ENCODE peak calls at places on chromosomes 1 and 21, in eight cellular contexts. W is IMR-90, G is lung, S is GM20000, B is A549, M is uterus, V is heart left ventricle, H is lower leg skin. X is an unnamed sample.

GRCh38 chr1:162077900-162078299 is 8.4 kb downstream of the NOS1AP start:
- DNase-seq in W (no peak), G (no peak), S (no peak), B (no peak), M (no peak), V (no peak), H (no peak), X (no peak)

GRCh38 chr1:235853653-235854052 is 13.1 kb downstream of the LYST start:
- DNase-seq in W (no peak), G (no peak), S (no peak), B (no peak), M (no peak), V (no peak), H (no peak), X (no peak)

GRCh38 chr1:165930961-165931360 is 103.5 kb downstream of the UCK2 start:
- DNase-seq in W (no peak), G (no peak), S (no peak), B (no peak), M (no peak), V (no peak), H (peak), X (no peak)

GRCh38 chr1:41500781-41501518 is 16.5 kb upstream of the EDN2 start:
- DNase-seq in W (no peak), G (no peak), S (no peak), B (no peak), M (no peak), V (no peak), H (no peak), X (no peak)

GRCh38 chr1:172460901-172461315 is 17.0 kb upstream of the PIGC start:
- DNase-seq in W (no peak), G (no peak), S (no peak), B (peak), M (no peak), V (no peak), H (no peak), X (no peak)

GRCh38 chr1:12275370-12275769 is 45.5 kb downstream of the VPS13D start:
- DNase-seq in W (no peak), G (no peak), S (peak), B (peak), M (no peak), V (no peak), H (no peak), X (peak)

GRCh38 chr1:228852511-228853088 is 117.3 kb downstream of the RHOU start:
- DNase-seq in W (no peak), G (no peak), S (no peak), B (no peak), M (no peak), V (no peak), H (peak), X (no peak)

GRCh38 chr1:221350091-221350490 is 391.8 kb downstream of the DUSP10 start:
- DNase-seq in W (no peak), G (no peak), S (no peak), B (no peak), M (no peak), V (no peak), H (no peak), X (no peak)

GRCh38 chr1:228979325-228979699 is 244.0 kb downstream of the RHOU start:
- DNase-seq in W (no peak), G (no peak), S (no peak), B (no peak), M (no peak), V (no peak), H (peak), X (no peak)

GRCh38 chr1:25576459-25577150 is 33.2 kb downstream of the LDLRAP1 start:
- DNase-seq in W (no peak), G (no peak), S (no peak), B (no peak), M (no peak), V (no peak), H (no peak), X (no peak)

GRCh38 chr1:156236164-156236563 is 5.8 kb upstream of the BGLAP start:
- DNase-seq in W (no peak), G (no peak), S (no peak), B (no peak), M (no peak), V (no peak), H (no peak), X (no peak)

GRCh38 chr1:32703479-32704291 is 1.1 kb upstream of the SYNC start:
- DNase-seq in W (peak), G (no peak), S (peak), B (peak), M (peak), V (peak), H (no peak), X (no peak)

GRCh38 chr1:231970684-231971083 is 344.1 kb downstream of the DISC1 start:
- DNase-seq in W (no peak), G (peak), S (no peak), B (no peak), M (no peak), V (no peak), H (no peak), X (no peak)

GRCh38 chr1:233386336-233386735 is 58.8 kb downstream of the MAP3K21 start:
- DNase-seq in W (no peak), G (no peak), S (no peak), B (no peak), M (no peak), V (no peak), H (no peak), X (no peak)

GRCh38 chr1:23845163-23845562 is 19.9 kb upstream of the HMGCL start:
- DNase-seq in W (no peak), G (no peak), S (no peak), B (no peak), M (no peak), V (no peak), H (peak), X (no peak)

GRCh38 chr1:165397945-165398344 is 41.4 kb upstream of the LMX1A start:
- DNase-seq in W (peak), G (peak), S (no peak), B (no peak), M (no peak), V (peak), H (no peak), X (no peak)

GRCh38 chr1:156707486-156708244 is 2.3 kb upstream of the CRABP2 start:
- DNase-seq in W (peak), G (no peak), S (no peak), B (no peak), M (peak), V (no peak), H (no peak), X (no peak)

GRCh38 chr1:205590777-205591513 is 40.9 kb downstream of the ELK4 start:
- DNase-seq in W (no peak), G (no peak), S (no peak), B (no peak), M (no peak), V (no peak), H (peak), X (no peak)

GRCh38 chr1:246971322-246971721 is 36.5 kb downstream of the ZNF695 start:
- DNase-seq in W (peak), G (no peak), S (no peak), B (peak), M (peak), V (peak), H (peak), X (no peak)

GRCh38 chr1:180154325-180155201 is at the start of gene QSOX1:
- DNase-seq in W (peak), G (peak), S (peak), B (peak), M (peak), V (peak), H (peak), X (peak)

GRCh38 chr1:174230399-174230798 is 71.1 kb downstream of the RABGAP1L start:
- DNase-seq in W (peak), G (no peak), S (no peak), B (no peak), M (no peak), V (no peak), H (no peak), X (no peak)

GRCh38 chr21:40706806-40707205 is 140.2 kb downstream of the DSCAM start:
- DNase-seq in W (no peak), G (no peak), S (no peak), B (no peak), M (no peak), V (no peak), H (no peak), X (no peak)

GRCh38 chr1:100440075-100440809 is 87.9 kb downstream of the CDC14A start:
- DNase-seq in W (no peak), G (no peak), S (peak), B (no peak), M (no peak), V (peak), H (no peak), X (no peak)

GRCh38 chr1:180225403-180225802 is 4.7 kb upstream of the LHX4 start:
- DNase-seq in W (no peak), G (no peak), S (no peak), B (no peak), M (no peak), V (no peak), H (peak), X (no peak)

GRCh38 chr1:234000557-234001081 is 96.1 kb downstream of the SLC35F3 start:
- DNase-seq in W (no peak), G (no peak), S (no peak), B (no peak), M (no peak), V (no peak), H (no peak), X (no peak)

GRCh38 chr1:57848406-57848805 is 424.5 kb upstream of the DAB1 start:
- DNase-seq in W (no peak), G (no peak), S (no peak), B (no peak), M (no peak), V (no peak), H (no peak), X (no peak)

GRCh38 chr1:2428490-2428889 is 16.1 kb upstream of the PEX10 start:
- DNase-seq in W (no peak), G (no peak), S (no peak), B (no peak), M (no peak), V (no peak), H (no peak), X (no peak)

GRCh38 chr21:46056450-46056903 is 41.4 kb upstream of the COL6A2 start:
- DNase-seq in W (peak), G (peak), S (no peak), B (no peak), M (peak), V (peak), H (peak), X (no peak)

DNA sequence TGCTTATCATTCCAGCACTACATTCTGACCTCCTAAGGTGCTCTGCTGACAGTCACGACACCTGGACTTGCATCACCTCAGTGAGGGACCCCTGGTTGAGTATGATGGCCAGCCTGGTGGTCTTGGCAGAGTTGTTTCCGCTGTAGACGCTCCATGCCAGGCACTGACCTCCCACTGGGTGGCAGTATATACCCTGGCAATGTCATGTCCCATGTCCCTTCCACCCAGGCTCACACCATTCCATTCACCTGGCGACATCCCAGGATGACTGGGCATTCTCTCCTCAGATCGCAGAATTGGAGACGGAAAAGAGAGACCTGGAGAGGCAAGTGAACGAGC is 5.0 kb downstream of the DNALI1 start:
- DNase-seq in W (peak), G (no peak), S (peak), B (peak), M (peak), V (no peak), H (peak), X (no peak)
- TF ChIP-seq CTCF in W (peak), G (no peak), S (peak), B (peak), M (peak), V (peak), H (no peak), X (peak)

GRCh38 chr1:215677112-215677511 is 110.0 kb downstream of the KCTD3 start:
- DNase-seq in W (no peak), G (no peak), S (no peak), B (no peak), M (no peak), V (no peak), H (no peak), X (no peak)
- TF ChIP-seq CTCF in W (no peak), G (no peak), S (no peak), B (no peak), M (no peak), V (no peak), H (no peak), X (no peak)

GRCh38 chr1:16088996-16089395 is 15.5 kb upstream of the FAM131C start:
- DNase-seq in W (peak), G (no peak), S (no peak), B (no peak), M (no peak), V (no peak), H (no peak), X (no peak)
- TF ChIP-seq CTCF in W (no peak), G (no peak), S (no peak), B (no peak), M (no peak), V (no peak), H (no peak), X (no peak)

DNA sequence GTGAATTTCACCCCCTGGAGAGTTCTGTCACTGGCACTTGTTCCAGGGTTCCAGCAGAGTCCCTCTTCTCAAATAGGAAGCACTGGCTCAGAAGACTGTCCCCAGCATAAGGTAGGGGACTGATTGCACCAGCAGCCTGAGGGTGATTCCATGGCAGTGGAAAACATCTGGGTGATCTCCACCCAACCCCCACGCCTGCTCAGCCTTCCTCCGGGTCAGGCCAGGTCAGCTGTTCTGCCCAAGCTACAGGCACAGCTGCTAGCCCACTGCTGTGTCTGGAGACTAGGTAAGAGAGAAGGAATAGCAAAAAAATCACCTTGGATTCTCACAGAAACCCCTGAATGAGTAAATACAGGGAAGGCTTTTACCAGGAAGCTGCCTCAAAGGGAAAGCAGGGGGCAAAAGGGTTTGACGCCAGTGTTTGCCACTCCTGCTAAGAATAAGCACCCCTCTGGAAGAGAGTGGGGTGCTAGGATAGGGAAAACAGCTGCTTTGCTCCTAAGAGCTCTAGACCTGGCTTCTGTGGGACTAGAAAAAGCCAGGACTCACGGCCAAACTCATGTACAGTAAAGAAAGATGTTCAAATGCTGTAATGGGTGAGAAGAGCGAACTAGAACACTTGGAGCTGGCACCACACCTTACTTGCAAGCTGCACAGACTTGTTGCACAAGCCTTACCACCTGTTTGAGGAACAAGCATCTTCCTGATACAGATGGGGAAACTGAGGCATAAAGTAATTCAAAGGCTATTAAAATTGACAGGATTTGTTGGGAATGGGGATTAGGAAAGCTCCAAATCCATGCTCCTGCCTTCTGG is 1.0 kb upstream of the DENND2D start:
- DNase-seq in W (no peak), G (no peak), S (no peak), B (no peak), M (no peak), V (no peak), H (no peak), X (no peak)
- TF ChIP-seq CTCF in W (no peak), G (no peak), S (no peak), B (no peak), M (no peak), V (no peak), H (no peak), X (no peak)

GRCh38 chr1:114959423-114959822 is 70.2 kb upstream of the TSHB start:
- DNase-seq in W (no peak), G (no peak), S (no peak), B (no peak), M (no peak), V (no peak), H (no peak), X (no peak)

DNA sequence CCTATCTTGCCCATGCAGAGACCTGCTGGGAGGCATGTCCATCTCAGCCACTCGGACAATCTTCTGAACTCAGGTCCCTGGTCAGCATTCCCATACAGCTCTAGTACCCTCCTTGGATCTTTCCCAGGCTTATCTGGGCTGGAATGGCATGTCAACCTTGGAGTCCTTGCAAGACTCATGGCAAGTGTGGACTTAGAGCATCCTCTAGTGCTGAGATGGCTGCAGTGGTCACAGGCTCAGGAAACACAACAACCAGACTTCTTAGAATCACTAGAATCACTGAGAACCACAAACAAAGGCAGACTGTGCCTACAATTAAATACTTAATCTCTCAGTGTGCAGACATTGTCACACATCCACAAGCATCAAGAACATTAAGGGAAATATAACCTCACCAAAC is 73.1 kb upstream of the TSHB start:
- DNase-seq in W (no peak), G (no peak), S (no peak), B (peak), M (no peak), V (no peak), H (no peak), X (no peak)
- TF ChIP-seq CTCF in W (peak), G (no peak), S (peak), B (no peak), M (no peak), V (no peak), H (no peak), X (peak)

GRCh38 chr1:114224196-114224907 is 70.7 kb upstream of the SYT6 start:
- DNase-seq in W (no peak), G (no peak), S (no peak), B (no peak), M (no peak), V (no peak), H (no peak), X (no peak)
- TF ChIP-seq CTCF in W (no peak), G (no peak), S (no peak), B (no peak), M (no peak), V (no peak), H (no peak), X (no peak)